ENCODE peak calls at places on chromosomes 11 and 22, in five cellular contexts. One of them, this sample, is unnamed.

GRCh38 chr22:24335529-24335928 is 64.9 kb downstream of the SPECC1L start:
- DNase-seq in fibroblast of lung: no peak
- DNase-seq in breast epithelium: no peak
- DNase-seq in lower lobe of right lung: no peak
- DNase-seq in HCT116: no peak
- DNase-seq in this sample: no peak

GRCh38 chr22:20919718-20920117 is 2.5 kb downstream of the CRKL start:
- DNase-seq in lower lobe of right lung: no peak
- DNase-seq in HCT116: no peak
- DNase-seq in breast epithelium: no peak
- DNase-seq in fibroblast of lung: no peak
- DNase-seq in this sample: no peak

GRCh38 chr11:12184696-12185095 is 74.3 kb downstream of the MICAL2 start:
- DNase-seq in HCT116: no peak
- DNase-seq in breast epithelium: no peak
- DNase-seq in fibroblast of lung: no peak
- DNase-seq in lower lobe of right lung: no peak
- DNase-seq in this sample: no peak

GRCh38 chr22:43429426-43429825 is 17.6 kb downstream of the MPPED1 start:
- DNase-seq in fibroblast of lung: no peak
- DNase-seq in breast epithelium: no peak
- DNase-seq in lower lobe of right lung: peak; percentile 9
- DNase-seq in HCT116: no peak
- DNase-seq in this sample: no peak

GRCh38 chr11:112225753-112226061 is 521 bp upstream of the PTS start:
- DNase-seq in HCT116: no peak
- DNase-seq in lower lobe of right lung: no peak
- DNase-seq in breast epithelium: no peak
- DNase-seq in fibroblast of lung: no peak
- DNase-seq in this sample: peak; percentile 92

GRCh38 chr11:115617767-115618166 is 113.6 kb upstream of the CADM1 start:
- DNase-seq in HCT116: no peak
- DNase-seq in lower lobe of right lung: no peak
- DNase-seq in breast epithelium: no peak
- DNase-seq in fibroblast of lung: no peak
- DNase-seq in this sample: no peak

GRCh38 chr11:2775626-2776350 is 76.0 kb upstream of the KCNQ1OT1 start:
- DNase-seq in fibroblast of lung: no peak
- DNase-seq in HCT116: no peak
- DNase-seq in breast epithelium: peak; percentile 13
- DNase-seq in lower lobe of right lung: peak; percentile 41
- DNase-seq in this sample: no peak

GRCh38 chr11:66579017-66579606 is 10.7 kb upstream of the CTSF start:
- DNase-seq in breast epithelium: peak; percentile 54
- DNase-seq in fibroblast of lung: peak; percentile 65
- DNase-seq in HCT116: peak; percentile 31
- DNase-seq in lower lobe of right lung: peak; percentile 88
- DNase-seq in this sample: peak; percentile 60

GRCh38 chr22:42907404-42908081 is 50.5 kb upstream of the ARFGAP3 start:
- DNase-seq in lower lobe of right lung: peak; percentile 41
- DNase-seq in breast epithelium: peak; percentile 41
- DNase-seq in HCT116: no peak
- DNase-seq in fibroblast of lung: no peak
- DNase-seq in this sample: no peak

GRCh38 chr11:126082251-126083109 is 19.8 kb upstream of the CDON start:
- DNase-seq in fibroblast of lung: no peak
- DNase-seq in HCT116: no peak
- DNase-seq in lower lobe of right lung: no peak
- DNase-seq in breast epithelium: no peak
- DNase-seq in this sample: no peak

GRCh38 chr11:119681537-119681936 is 47.5 kb downstream of the NECTIN1 start:
- DNase-seq in fibroblast of lung: no peak
- DNase-seq in HCT116: no peak
- DNase-seq in breast epithelium: no peak
- DNase-seq in lower lobe of right lung: no peak
- DNase-seq in this sample: no peak

GRCh38 chr11:35617687-35618496 is at the start of gene FJX1:
- DNase-seq in lower lobe of right lung: peak; percentile 54
- DNase-seq in fibroblast of lung: peak; percentile 92
- DNase-seq in breast epithelium: peak; percentile 39
- DNase-seq in HCT116: no peak
- DNase-seq in this sample: peak; percentile 25

GRCh38 chr22:27885977-27886842 is 32.8 kb downstream of the PITPNB start:
- DNase-seq in HCT116: peak; percentile 8
- DNase-seq in lower lobe of right lung: no peak
- DNase-seq in breast epithelium: no peak
- DNase-seq in fibroblast of lung: peak; percentile 94
- DNase-seq in this sample: peak; percentile 36

GRCh38 chr11:77747381-77747969 is 73.0 kb downstream of the RSF1 start:
- DNase-seq in breast epithelium: no peak
- DNase-seq in HCT116: no peak
- DNase-seq in lower lobe of right lung: no peak
- DNase-seq in fibroblast of lung: peak; percentile 9
- DNase-seq in this sample: no peak

GRCh38 chr11:110830344-110831141 is 118.3 kb upstream of the ARHGAP20 start:
- DNase-seq in breast epithelium: no peak
- DNase-seq in lower lobe of right lung: no peak
- DNase-seq in fibroblast of lung: peak; percentile 48
- DNase-seq in HCT116: no peak
- DNase-seq in this sample: no peak

GRCh38 chr11:46079662-46080061 is 41.6 kb downstream of the PHF21A start:
- DNase-seq in fibroblast of lung: no peak
- DNase-seq in breast epithelium: no peak
- DNase-seq in HCT116: no peak
- DNase-seq in lower lobe of right lung: no peak
- DNase-seq in this sample: no peak

GRCh38 chr22:50621948-50622722 is 5.8 kb downstream of the ARSA start:
- DNase-seq in HCT116: no peak
- DNase-seq in breast epithelium: peak; percentile 62
- DNase-seq in lower lobe of right lung: no peak
- DNase-seq in fibroblast of lung: no peak
- DNase-seq in this sample: no peak

GRCh38 chr11:102761646-102762238 is 18.7 kb downstream of the MMP10 start:
- DNase-seq in HCT116: no peak
- DNase-seq in lower lobe of right lung: no peak
- DNase-seq in breast epithelium: no peak
- DNase-seq in fibroblast of lung: no peak
- DNase-seq in this sample: no peak

GRCh38 chr11:102798012-102798746 is at the start of gene MMP1:
- DNase-seq in HCT116: no peak
- DNase-seq in lower lobe of right lung: no peak
- DNase-seq in fibroblast of lung: peak; percentile 72
- DNase-seq in breast epithelium: no peak
- DNase-seq in this sample: peak; percentile 90

GRCh38 chr11:76669901-76670474 is 559 bp downstream of the LRRC32 start:
- DNase-seq in fibroblast of lung: peak; percentile 71
- DNase-seq in breast epithelium: no peak
- DNase-seq in HCT116: no peak
- DNase-seq in lower lobe of right lung: peak; percentile 41
- DNase-seq in this sample: no peak

DNA sequence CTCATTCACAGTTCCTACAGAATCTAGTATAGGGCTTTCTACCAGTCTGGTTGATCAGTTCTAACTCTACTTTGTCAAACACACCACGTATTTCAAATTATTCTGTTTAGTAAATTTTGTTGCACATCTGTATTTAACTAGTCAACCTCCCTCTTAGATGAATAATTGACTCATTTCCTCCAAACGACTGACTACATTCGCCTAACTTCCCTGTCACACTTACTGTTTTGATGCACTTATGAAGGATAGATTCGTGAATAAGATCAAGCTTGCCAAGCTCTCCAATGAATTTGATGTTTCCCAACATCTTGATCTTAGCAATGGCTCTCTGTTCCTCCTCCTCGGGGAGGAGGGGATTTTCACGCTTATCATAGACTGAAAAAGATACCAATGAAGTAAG is 5.0 kb downstream of the EIF4G2 start:
- DNase-seq in fibroblast of lung: no peak
- DNase-seq in breast epithelium: no peak
- DNase-seq in HCT116: no peak
- DNase-seq in lower lobe of right lung: no peak
- DNase-seq in this sample: no peak
- H3K36me3 ChIP-seq in fibroblast of lung: peaks cover 20% of the 10 kb centered on the region
- H3K36me3 ChIP-seq in breast epithelium: peaks cover 52% of the 10 kb centered on the region
- H3K36me3 ChIP-seq in HCT116: peaks cover 80% of the 10 kb centered on the region
- H3K36me3 ChIP-seq in lower lobe of right lung: peaks cover 90% of the 10 kb centered on the region
- H3K36me3 ChIP-seq in this sample: peaks cover 27% of the 10 kb centered on the region

GRCh38 chr11:60121259-60121658 is 32.8 kb downstream of the MS4A2 start:
- DNase-seq in lower lobe of right lung: no peak
- DNase-seq in breast epithelium: no peak
- DNase-seq in fibroblast of lung: no peak
- DNase-seq in HCT116: no peak
- DNase-seq in this sample: peak; percentile 69
- H3K4me1 ChIP-seq in lower lobe of right lung: no peaks in the 10 kb centered on the region
- H3K4me1 ChIP-seq in breast epithelium: no peaks in the 10 kb centered on the region
- H3K4me1 ChIP-seq in fibroblast of lung: no peaks in the 10 kb centered on the region
- H3K4me1 ChIP-seq in HCT116: no peaks in the 10 kb centered on the region
- H3K4me1 ChIP-seq in this sample: peaks cover 3% of the 10 kb centered on the region

GRCh38 chr22:35337932-35338331 is 38.2 kb downstream of the TOM1 start:
- DNase-seq in breast epithelium: no peak
- DNase-seq in fibroblast of lung: no peak
- DNase-seq in HCT116: no peak
- DNase-seq in lower lobe of right lung: no peak
- DNase-seq in this sample: no peak
- H3K36me3 ChIP-seq in breast epithelium: peaks cover 21% of the 10 kb centered on the region
- H3K36me3 ChIP-seq in fibroblast of lung: peaks cover 23% of the 10 kb centered on the region
- H3K36me3 ChIP-seq in HCT116: no peaks in the 10 kb centered on the region
- H3K36me3 ChIP-seq in lower lobe of right lung: peaks cover 93% of the 10 kb centered on the region
- H3K36me3 ChIP-seq in this sample: peaks cover 24% of the 10 kb centered on the region

DNA sequence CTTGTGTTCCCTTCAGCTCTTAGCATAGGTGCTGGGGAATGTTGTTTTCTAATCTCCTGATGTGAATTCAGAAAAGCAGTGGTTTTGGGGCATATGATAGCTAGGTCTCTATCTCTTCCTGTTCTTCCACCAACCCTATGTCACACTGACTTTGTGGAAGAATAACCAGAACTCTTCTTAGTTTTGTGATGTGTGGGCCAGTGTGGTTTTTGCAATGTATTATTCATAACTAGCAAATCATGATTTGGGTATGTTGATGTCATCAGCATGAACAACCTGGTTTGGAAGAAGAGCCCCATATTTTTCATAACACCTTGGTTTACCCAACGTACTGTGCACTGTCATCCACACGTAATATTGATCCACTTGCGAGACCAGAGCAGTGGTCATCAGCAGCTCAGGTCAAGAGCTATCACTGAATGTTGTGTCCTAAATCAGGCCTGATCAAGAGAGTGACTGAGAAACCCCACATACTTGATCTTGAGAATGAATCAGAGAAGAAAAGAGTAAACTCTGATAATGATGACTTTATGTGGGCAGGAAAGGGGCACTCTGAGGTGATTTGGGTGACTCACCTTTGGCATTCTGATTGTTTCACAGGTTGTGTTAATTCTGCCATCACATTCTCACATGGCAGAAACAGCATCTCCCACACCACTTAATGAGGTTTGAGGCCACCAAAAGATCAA is 19.4 kb upstream of the MS4A6E start:
- DNase-seq in fibroblast of lung: no peak
- DNase-seq in breast epithelium: no peak
- DNase-seq in HCT116: no peak
- DNase-seq in lower lobe of right lung: no peak
- DNase-seq in this sample: no peak
- H3K4me1 ChIP-seq in fibroblast of lung: no peaks in the 10 kb centered on the region
- H3K4me1 ChIP-seq in breast epithelium: no peaks in the 10 kb centered on the region
- H3K4me1 ChIP-seq in HCT116: no peaks in the 10 kb centered on the region
- H3K4me1 ChIP-seq in lower lobe of right lung: no peaks in the 10 kb centered on the region
- H3K4me1 ChIP-seq in this sample: no peaks in the 10 kb centered on the region

DNA sequence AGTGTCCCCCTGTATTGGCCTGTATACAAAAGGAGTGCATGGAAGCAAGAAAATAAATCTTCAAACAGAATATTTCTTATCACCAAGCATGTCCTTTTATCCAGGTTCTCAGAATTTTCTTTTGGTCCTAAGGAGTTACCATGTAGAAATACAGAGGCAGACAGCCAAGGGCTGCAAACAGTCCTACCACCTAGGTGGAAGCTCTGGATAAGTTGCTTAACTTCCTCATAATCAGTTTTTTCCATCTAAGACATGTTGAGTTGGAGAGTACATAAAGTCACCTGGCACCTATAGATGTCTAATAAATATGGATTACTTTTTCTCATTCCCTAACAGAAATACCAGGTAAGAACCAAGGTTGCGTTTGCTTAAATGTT is 57.0 kb upstream of the BLID start:
- DNase-seq in HCT116: no peak
- DNase-seq in fibroblast of lung: no peak
- DNase-seq in breast epithelium: no peak
- DNase-seq in lower lobe of right lung: no peak
- DNase-seq in this sample: no peak
- H3K36me3 ChIP-seq in HCT116: peaks cover 6% of the 10 kb centered on the region
- H3K36me3 ChIP-seq in fibroblast of lung: peaks cover 14% of the 10 kb centered on the region
- H3K36me3 ChIP-seq in breast epithelium: no peaks in the 10 kb centered on the region
- H3K36me3 ChIP-seq in lower lobe of right lung: no peaks in the 10 kb centered on the region
- H3K36me3 ChIP-seq in this sample: no peaks in the 10 kb centered on the region

DNA sequence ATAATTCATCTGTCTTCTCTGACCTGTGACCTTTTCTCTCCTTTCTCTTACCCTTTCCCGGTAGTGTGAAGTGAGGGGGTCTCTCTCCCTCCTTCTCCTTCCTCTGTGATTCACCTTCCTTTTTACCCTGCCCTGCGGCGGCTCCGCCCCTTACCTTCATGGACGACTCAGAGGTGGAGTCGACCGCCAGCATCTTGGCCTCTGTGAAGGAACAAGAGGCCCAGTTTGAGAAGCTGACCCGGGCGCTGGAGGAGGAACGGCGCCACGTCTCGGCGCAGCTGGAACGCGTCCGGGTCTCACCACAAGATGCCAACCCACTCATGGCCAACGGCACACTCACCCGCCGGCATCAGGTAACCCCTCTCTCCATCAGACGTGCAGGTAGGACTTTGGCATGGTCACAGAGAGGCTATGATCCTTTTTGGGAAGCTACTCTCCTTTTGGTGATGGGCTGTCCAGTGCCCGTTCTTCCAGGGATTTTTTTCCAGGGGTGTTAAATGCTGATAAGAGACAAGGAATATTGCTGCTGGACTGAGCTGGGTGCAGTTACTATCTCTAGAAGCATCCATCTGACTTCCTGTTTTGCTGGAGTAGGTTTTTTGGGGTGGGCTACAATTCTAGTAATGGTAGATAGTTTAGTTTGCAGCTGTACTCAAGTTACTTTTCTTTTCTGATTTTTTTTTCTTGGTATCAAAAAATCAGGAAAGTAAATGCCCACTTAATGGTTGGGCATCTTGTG is 29.9 kb downstream of the CTNND1 start:
- DNase-seq in lower lobe of right lung: no peak
- DNase-seq in breast epithelium: peak; percentile 56
- DNase-seq in HCT116: no peak
- DNase-seq in fibroblast of lung: no peak
- DNase-seq in this sample: no peak
- H3K4me1 ChIP-seq in lower lobe of right lung: peaks cover 91% of the 10 kb centered on the region
- H3K4me1 ChIP-seq in breast epithelium: peaks cover 41% of the 10 kb centered on the region
- H3K4me1 ChIP-seq in HCT116: peaks cover 52% of the 10 kb centered on the region
- H3K4me1 ChIP-seq in fibroblast of lung: peaks cover 6% of the 10 kb centered on the region
- H3K4me1 ChIP-seq in this sample: peaks cover 46% of the 10 kb centered on the region

This sample was measured in small intestine.